ENCODE peak calls at places on chromosomes 6 and 20, in six cellular contexts. Z is A549, D is NB4, Y is GM12878, W is K562, X is HepG2. A is an unnamed sample.

GRCh38 chr6:33621396-33622388 is 570 bp downstream of the ITPR3 start:
- DNase-seq in Z (no peak), W (peak; percentile 58), D (peak; percentile 38), Y (no peak), X (no peak), A (peak; percentile 34)

GRCh38 chr6:56539503-56540105 is 103.1 kb downstream of the DST start:
- DNase-seq in Z (no peak), X (no peak), D (no peak), Y (no peak), W (no peak), A (peak; percentile 46)

GRCh38 chr6:38262609-38263008 is 377.1 kb downstream of the BTBD9 start:
- DNase-seq in W (no peak), Y (no peak), D (no peak), Z (no peak), X (no peak), A (peak; percentile 38)

GRCh38 chr6:134882426-134883038 is 67.4 kb downstream of the ALDH8A1 start:
- DNase-seq in Y (no peak), W (peak; percentile 62), Z (peak; percentile 22), X (peak; percentile 43), D (peak; percentile 73), A (peak; percentile 79)

GRCh38 chr6:26501482-26501986 is 1.4 kb downstream of the BTN1A1 start:
- DNase-seq in X (no peak), W (no peak), D (no peak), Y (no peak), Z (no peak), A (peak; percentile 8)

GRCh38 chr6:105164418-105164817 is 15.4 kb downstream of the POPDC3 start:
- DNase-seq in Y (no peak), Z (no peak), D (no peak), W (no peak), X (no peak), A (no peak)

GRCh38 chr20:23245553-23246128 is 105.0 kb upstream of the NXT1 start:
- DNase-seq in W (peak; percentile 71), X (peak; percentile 52), D (peak; percentile 90), Y (peak; percentile 48), Z (peak; percentile 75), A (peak; percentile 77)

GRCh38 chr6:14665827-14666724 is 548.5 kb downstream of the CD83 start:
- DNase-seq in D (peak; percentile 95), Z (no peak), W (peak; percentile 67), X (no peak), Y (no peak), A (no peak)

GRCh38 chr6:170208651-170209353 is 82.1 kb downstream of the DLL1 start:
- DNase-seq in D (no peak), W (no peak), X (no peak), Y (no peak), Z (no peak), A (no peak)

GRCh38 chr6:3061501-3061941 is 6.8 kb upstream of the RIPK1 start:
- DNase-seq in Z (no peak), Y (no peak), W (no peak), D (no peak), X (no peak), A (no peak)

GRCh38 chr20:12180107-12180661 is 262.5 kb downstream of the BTBD3 start:
- DNase-seq in D (no peak), X (no peak), Z (no peak), Y (no peak), W (no peak), A (no peak)

GRCh38 chr6:56767892-56768531 is 125.3 kb upstream of the DST start:
- DNase-seq in Z (no peak), X (no peak), Y (no peak), W (no peak), D (no peak), A (no peak)

GRCh38 chr20:63552481-63553249 is 1.3 kb upstream of the FNDC11 start:
- DNase-seq in W (peak; percentile 85), X (no peak), Y (peak; percentile 52), Z (no peak), D (peak; percentile 86), A (no peak)

GRCh38 chr6:140183881-140184280 is 809.4 kb upstream of the CITED2 start:
- DNase-seq in Z (no peak), W (no peak), D (no peak), X (no peak), Y (no peak), A (no peak)

GRCh38 chr6:51533962-51534361 is 553.5 kb downstream of the PKHD1 start:
- DNase-seq in Y (no peak), Z (no peak), X (no peak), D (peak; percentile 37), W (no peak), A (no peak)

GRCh38 chr6:51528556-51528955 is 558.9 kb downstream of the PKHD1 start:
- DNase-seq in X (no peak), W (no peak), Z (no peak), D (no peak), Y (no peak), A (no peak)

GRCh38 chr6:51535327-51535726 is 552.1 kb downstream of the PKHD1 start:
- DNase-seq in W (no peak), X (no peak), D (no peak), Y (no peak), Z (no peak), A (no peak)

GRCh38 chr6:51529240-51529639 is 558.2 kb downstream of the PKHD1 start:
- DNase-seq in W (no peak), Y (no peak), D (no peak), Z (no peak), X (no peak), A (no peak)

GRCh38 chr6:51531623-51532022 is 555.8 kb downstream of the PKHD1 start:
- DNase-seq in D (peak; percentile 31), X (no peak), Y (peak; percentile 4), W (no peak), Z (no peak), A (no peak)
- TF ChIP-seq MYC in D (no peak), X (no peak), Y (no peak), W (no peak), Z (no peak), A (no peak)

DNA sequence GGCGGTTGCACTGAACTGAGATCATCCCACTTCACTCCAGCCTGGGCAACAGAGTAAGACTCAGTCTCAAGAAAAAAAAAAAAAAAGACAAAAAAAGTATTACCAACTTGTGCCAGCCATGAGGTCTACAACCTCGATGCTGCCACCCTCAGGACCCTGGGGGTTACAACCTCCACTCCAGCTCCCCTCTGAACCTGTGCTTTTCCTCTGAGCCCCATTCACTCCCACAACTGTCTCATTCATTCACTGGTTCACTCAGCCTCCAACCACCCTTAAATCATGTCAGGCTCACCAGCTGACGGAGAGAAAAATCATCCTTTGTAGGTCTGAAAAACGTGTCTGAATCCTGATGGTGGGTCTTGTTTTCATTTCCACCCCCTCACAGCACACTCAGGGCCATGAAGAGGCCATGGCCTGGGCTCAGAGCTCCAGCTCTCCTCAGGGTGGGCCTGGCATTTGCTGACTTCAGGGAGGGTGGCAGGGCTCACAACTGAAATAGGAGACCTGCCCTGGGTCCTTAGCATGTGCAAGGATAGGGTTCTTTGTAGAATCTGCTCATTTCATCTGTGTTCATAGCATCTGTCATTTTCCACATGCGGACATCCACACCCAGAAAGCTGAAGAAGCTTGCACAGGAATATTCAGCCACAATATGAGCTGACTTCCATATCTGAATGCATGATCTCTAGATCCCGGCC is 1.9 kb upstream of the ULBP1 start:
- DNase-seq in X (no peak), Y (no peak), D (peak; percentile 52), W (no peak), Z (peak; percentile 36), A (peak; percentile 34)
- TF ChIP-seq MYC in X (no peak), Y (no peak), D (no peak), W (no peak), Z (no peak), A (no peak)

GRCh38 chr6:6856538-6857523 is 250.9 kb upstream of the RREB1 start:
- DNase-seq in D (peak; percentile 76), W (no peak), X (no peak), Z (no peak), Y (peak; percentile 71), A (no peak)
- TF ChIP-seq MYC in D (no peak), W (no peak), X (no peak), Z (no peak), Y (no peak), A (no peak)

GRCh38 chr6:98526465-98526864 is 307.9 kb upstream of the POU3F2 start:
- DNase-seq in Z (no peak), X (no peak), Y (no peak), W (no peak), D (no peak), A (no peak)
- TF ChIP-seq MYC in Z (no peak), X (no peak), Y (no peak), W (no peak), D (no peak), A (no peak)

DNA sequence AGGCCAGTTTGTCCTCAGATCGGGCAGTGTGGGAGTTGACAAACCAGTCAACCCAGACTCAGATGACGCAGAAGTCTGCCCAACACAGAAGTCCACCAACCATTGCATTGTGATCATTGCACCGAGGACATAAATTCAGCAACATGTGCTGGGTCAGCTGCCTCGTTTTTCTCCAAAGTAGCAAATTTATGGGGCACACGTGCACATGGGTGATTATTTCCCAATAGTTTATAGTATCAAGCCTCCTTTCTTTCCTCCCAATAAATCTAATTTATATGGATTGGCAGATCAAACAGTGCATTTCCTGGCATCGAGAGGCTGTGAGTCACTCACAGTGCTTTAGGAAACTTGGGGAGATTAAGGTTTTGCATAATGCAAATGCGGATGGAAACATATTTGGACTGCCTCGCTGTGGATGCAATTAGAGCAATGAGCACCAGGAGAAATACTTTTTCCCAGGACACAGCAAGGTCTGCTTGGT is 413.7 kb upstream of the SULF2 start:
- DNase-seq in X (no peak), D (no peak), W (no peak), Z (no peak), Y (no peak), A (no peak)
- TF ChIP-seq MYC in X (no peak), D (no peak), W (no peak), Z (no peak), Y (no peak), A (no peak)

A was measured in endothelial cell of umbilical vein.